ENCODE peak calls at places on chromosomes 7 and 10, in nine cellular contexts. I is heart left ventricle, Y is A549, N is ovary, K is astrocyte, H is body of pancreas, R is psoas muscle, Z is stomach, W is cardiac muscle cell. G is an unnamed sample. For H3K4me1, the result is how much of the 10 kb centered on the place peaks cover.

GRCh38 chr10:43955002-43955596 is 306.4 kb upstream of the ZNF32 start:
- DNase-seq in I (no peak), Y (no peak), N (no peak), K (no peak), H (no peak), R (no peak), Z (no peak), W (no peak), G (no peak)

GRCh38 chr7:34309584-34309983 is 348.4 kb upstream of the NPSR1 start:
- DNase-seq in I (no peak), Y (no peak), N (no peak), K (no peak), H (no peak), R (no peak), Z (no peak), W (no peak), G (no peak)

GRCh38 chr7:21108182-21108581 is 319.7 kb upstream of the SP4 start:
- DNase-seq in I (no peak), Y (no peak), N (no peak), K (no peak), H (peak), R (no peak), Z (peak), W (no peak), G (no peak)

GRCh38 chr7:99290980-99291607 is 18.5 kb downstream of the MYH16 start:
- DNase-seq in I (no peak), Y (no peak), N (no peak), K (no peak), H (no peak), R (no peak), Z (no peak), W (peak), G (no peak)

GRCh38 chr7:44372560-44373417 is 47.4 kb upstream of the CAMK2B start:
- DNase-seq in I (no peak), Y (no peak), N (no peak), K (no peak), H (no peak), R (no peak), Z (no peak), W (no peak), G (no peak)

GRCh38 chr7:135558337-135558767 is 635 bp downstream of the NUP205 start:
- DNase-seq in I (peak), Y (peak), N (peak), K (peak), H (peak), R (peak), Z (peak), W (peak), G (peak)

GRCh38 chr10:86635402-86635801 is 18.9 kb upstream of the OPN4 start:
- DNase-seq in I (no peak), Y (no peak), N (no peak), K (peak), H (no peak), R (no peak), Z (no peak), W (peak), G (no peak)

GRCh38 chr7:156897673-156898072 is 4.7 kb upstream of the LMBR1 start:
- DNase-seq in I (no peak), Y (no peak), N (no peak), K (peak), H (no peak), R (no peak), Z (no peak), W (peak), G (no peak)

GRCh38 chr7:16564909-16565426 is 38.3 kb downstream of the LRRC72 start:
- DNase-seq in I (no peak), Y (peak), N (no peak), K (peak), H (peak), R (no peak), Z (no peak), W (peak), G (no peak)

GRCh38 chr10:118871244-118871865 is 116.6 kb upstream of the CACUL1 start:
- DNase-seq in I (no peak), Y (no peak), N (no peak), K (no peak), H (no peak), R (no peak), Z (no peak), W (no peak), G (no peak)

GRCh38 chr7:81491573-81491972 is 278.3 kb downstream of the HGF start:
- DNase-seq in I (no peak), Y (no peak), N (no peak), K (no peak), H (no peak), R (no peak), Z (no peak), W (no peak), G (no peak)

GRCh38 chr7:92762853-92763252 is 73.5 kb downstream of the CDK6 start:
- DNase-seq in I (no peak), Y (no peak), N (no peak), K (no peak), H (no peak), R (no peak), Z (no peak), W (no peak), G (no peak)
- H3K4me1 ChIP-seq in I (under half), Y (half or more), N (under half), K (half or more), H (under half), R (under half), Z (half or more), W (under half), G (under half)

GRCh38 chr7:73647725-73648592 is 19.7 kb upstream of the VPS37D start:
- DNase-seq in I (no peak), Y (peak), N (no peak), K (no peak), H (peak), R (peak), Z (peak), W (no peak), G (peak)
- TF ChIP-seq CTCF in I (no peak), Y (peak), N (no peak), K (no peak), H (peak), R (peak), Z (no peak), W (no peak), G (no peak)

GRCh38 chr7:1052031-1052818 is 7.9 kb downstream of the GPR146 start:
- DNase-seq in I (peak), Y (no peak), N (no peak), K (no peak), H (no peak), R (no peak), Z (no peak), W (no peak), G (no peak)

GRCh38 chr7:1050254-1050906 is 6.0 kb downstream of the GPR146 start:
- DNase-seq in I (no peak), Y (no peak), N (no peak), K (no peak), H (no peak), R (no peak), Z (no peak), W (no peak), G (no peak)

GRCh38 chr7:1050956-1051690 is 6.8 kb downstream of the GPR146 start:
- DNase-seq in I (no peak), Y (no peak), N (no peak), K (no peak), H (no peak), R (no peak), Z (no peak), W (no peak), G (no peak)

GRCh38 chr7:1049006-1049741 is 4.8 kb downstream of the GPR146 start:
- DNase-seq in I (no peak), Y (no peak), N (no peak), K (no peak), H (no peak), R (no peak), Z (no peak), W (no peak), G (no peak)

GRCh38 chr7:1049801-1050200 is 5.5 kb downstream of the GPR146 start:
- DNase-seq in I (no peak), Y (no peak), N (no peak), K (no peak), H (no peak), R (no peak), Z (no peak), W (no peak), G (no peak)
- H3K4me1 ChIP-seq in I (half or more), Y (under half), N (under half), K (under half), H (under half), R (half or more), Z (half or more), W (under half), G (under half)

GRCh38 chr7:88095-88926 is 104.1 kb upstream of the FAM20C start:
- DNase-seq in I (no peak), Y (no peak), N (peak), K (no peak), H (peak), R (no peak), Z (no peak), W (no peak), G (no peak)
- TF ChIP-seq CTCF in I (no peak), Y (no peak), N (no peak), K (no peak), H (no peak), R (no peak), Z (no peak), W (no peak), G (no peak)

GRCh38 chr10:124644281-124644680 is 99.9 kb downstream of the FAM53B start:
- DNase-seq in I (no peak), Y (no peak), N (no peak), K (no peak), H (no peak), R (no peak), Z (no peak), W (no peak), G (no peak)
- H3K4me1 ChIP-seq in I (half or more), Y (under half), N (under half), K (under half), H (under half), R (half or more), Z (half or more), W (under half), G (under half)

DNA sequence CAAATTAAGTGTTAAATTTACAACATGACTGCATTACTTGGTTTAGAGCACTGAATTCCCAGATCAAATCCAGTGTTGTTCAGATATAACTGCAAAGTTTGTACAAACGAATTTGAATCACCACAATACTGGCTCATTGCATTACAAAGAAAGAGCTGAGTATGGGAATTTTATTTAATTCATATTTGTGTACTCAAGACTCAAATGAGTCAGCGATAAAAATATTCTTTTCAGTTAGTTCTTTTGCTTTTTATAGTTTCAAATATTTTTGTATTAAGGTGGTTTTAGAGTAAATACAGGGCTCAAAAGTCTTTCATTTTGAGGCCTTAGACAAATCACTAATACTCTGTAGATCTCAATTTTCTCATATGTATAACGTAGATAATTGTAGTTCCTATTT is 68.6 kb upstream of the LRGUK start:
- DNase-seq in I (no peak), Y (no peak), N (no peak), K (no peak), H (no peak), R (no peak), Z (no peak), W (no peak), G (no peak)
- TF ChIP-seq CTCF in I (no peak), Y (no peak), N (no peak), K (no peak), H (no peak), R (no peak), Z (no peak), W (no peak), G (no peak)

DNA sequence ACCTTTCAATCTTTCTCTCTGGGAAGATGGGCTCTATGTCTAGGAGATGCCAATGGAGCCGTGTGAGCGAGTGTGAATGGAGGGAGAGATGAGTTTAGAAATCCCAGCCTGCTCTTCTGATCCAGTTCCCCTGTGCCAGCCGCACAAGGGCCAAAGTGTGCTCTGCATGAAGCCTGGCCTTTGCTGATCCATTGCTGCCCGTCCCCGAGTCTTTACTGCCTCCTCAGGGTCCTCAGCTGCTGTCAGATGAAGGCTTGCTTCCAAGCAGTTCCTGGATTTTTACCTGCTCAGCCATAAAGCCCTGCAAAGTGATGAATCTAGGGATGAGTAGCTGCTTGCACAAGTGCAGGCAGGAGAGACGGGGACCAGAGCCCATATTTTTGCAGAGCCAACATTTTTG is 115.9 kb downstream of the ZMIZ1 start:
- DNase-seq in I (no peak), Y (no peak), N (no peak), K (no peak), H (no peak), R (no peak), Z (no peak), W (no peak), G (no peak)
- H3K4me1 ChIP-seq in I (half or more), Y (half or more), N (half or more), K (half or more), H (half or more), R (under half), Z (half or more), W (half or more), G (half or more)

GRCh38 chr10:130179640-130180039 is 43.4 kb downstream of the GLRX3 start:
- DNase-seq in I (no peak), Y (peak), N (no peak), K (peak), H (no peak), R (no peak), Z (no peak), W (peak), G (peak)
- TF ChIP-seq CTCF in I (peak), Y (peak), N (no peak), K (peak), H (peak), R (peak), Z (no peak), W (peak), G (peak)

GRCh38 chr10:70492786-70493659 is 14.5 kb downstream of the PALD1 start:
- DNase-seq in I (no peak), Y (no peak), N (no peak), K (peak), H (no peak), R (no peak), Z (no peak), W (no peak), G (no peak)
- H3K4me1 ChIP-seq in I (under half), Y (under half), N (under half), K (under half), H (under half), R (under half), Z (under half), W (under half), G (under half)